ENCODE peak calls at places on chromosomes 11 and 22, in nine cellular contexts. One of them, this sample, is unnamed.

GRCh38 chr11:133153031-133153430 is 379.3 kb downstream of the OPCML start:
- DNase-seq in GM19239: no peak
- DNase-seq in activated CD4-positive, CD25-positive, alpha-beta regulatory T cell: no peak
- DNase-seq in HEK293T: no peak
- DNase-seq in Daoy: peak; percentile 52
- DNase-seq in bronchial epithelial cell: no peak
- DNase-seq in GM10248: no peak
- DNase-seq in NCI-H1417: peak; percentile 20
- DNase-seq in skeletal muscle cell: no peak
- DNase-seq in this sample: no peak

GRCh38 chr11:29005401-29005980 is 897.3 kb downstream of the METTL15 start:
- DNase-seq in activated CD4-positive, CD25-positive, alpha-beta regulatory T cell: no peak
- DNase-seq in GM10248: no peak
- DNase-seq in Daoy: no peak
- DNase-seq in bronchial epithelial cell: no peak
- DNase-seq in skeletal muscle cell: no peak
- DNase-seq in GM19239: no peak
- DNase-seq in HEK293T: no peak
- DNase-seq in NCI-H1417: no peak
- DNase-seq in this sample: peak; percentile 5

GRCh38 chr11:587978-588380 is 11.7 kb downstream of the PHRF1 start:
- DNase-seq in activated CD4-positive, CD25-positive, alpha-beta regulatory T cell: peak; percentile 23
- DNase-seq in GM10248: no peak
- DNase-seq in GM19239: no peak
- DNase-seq in skeletal muscle cell: peak; percentile 24
- DNase-seq in HEK293T: no peak
- DNase-seq in Daoy: no peak
- DNase-seq in NCI-H1417: no peak
- DNase-seq in bronchial epithelial cell: no peak
- DNase-seq in this sample: no peak

GRCh38 chr11:61776561-61777075 is 15.8 kb downstream of the TMEM258 start:
- DNase-seq in Daoy: peak; percentile 50
- DNase-seq in skeletal muscle cell: peak; percentile 19
- DNase-seq in GM10248: peak; percentile 90
- DNase-seq in activated CD4-positive, CD25-positive, alpha-beta regulatory T cell: no peak
- DNase-seq in bronchial epithelial cell: peak; percentile 55
- DNase-seq in NCI-H1417: no peak
- DNase-seq in GM19239: peak; percentile 88
- DNase-seq in HEK293T: peak; percentile 79
- DNase-seq in this sample: peak; percentile 71

GRCh38 chr11:128607819-128608218 is 20.5 kb upstream of the ETS1 start:
- DNase-seq in bronchial epithelial cell: no peak
- DNase-seq in Daoy: no peak
- DNase-seq in skeletal muscle cell: no peak
- DNase-seq in activated CD4-positive, CD25-positive, alpha-beta regulatory T cell: no peak
- DNase-seq in HEK293T: no peak
- DNase-seq in GM10248: no peak
- DNase-seq in GM19239: no peak
- DNase-seq in NCI-H1417: no peak
- DNase-seq in this sample: no peak

GRCh38 chr11:60370811-60371297 is 7.5 kb upstream of the MS4A7 start:
- DNase-seq in Daoy: peak; percentile 41
- DNase-seq in NCI-H1417: peak; percentile 83
- DNase-seq in activated CD4-positive, CD25-positive, alpha-beta regulatory T cell: no peak
- DNase-seq in skeletal muscle cell: no peak
- DNase-seq in HEK293T: no peak
- DNase-seq in GM10248: no peak
- DNase-seq in bronchial epithelial cell: peak; percentile 85
- DNase-seq in GM19239: no peak
- DNase-seq in this sample: no peak

GRCh38 chr22:49091451-49091850 is 736.2 kb downstream of the BRD1 start:
- DNase-seq in NCI-H1417: no peak
- DNase-seq in HEK293T: no peak
- DNase-seq in GM10248: no peak
- DNase-seq in skeletal muscle cell: no peak
- DNase-seq in GM19239: no peak
- DNase-seq in bronchial epithelial cell: no peak
- DNase-seq in activated CD4-positive, CD25-positive, alpha-beta regulatory T cell: no peak
- DNase-seq in Daoy: no peak
- DNase-seq in this sample: no peak

GRCh38 chr11:75107187-75107586 is 10.5 kb upstream of the OR2AT4 start:
- DNase-seq in NCI-H1417: no peak
- DNase-seq in GM10248: no peak
- DNase-seq in skeletal muscle cell: no peak
- DNase-seq in Daoy: peak; percentile 51
- DNase-seq in activated CD4-positive, CD25-positive, alpha-beta regulatory T cell: no peak
- DNase-seq in GM19239: no peak
- DNase-seq in bronchial epithelial cell: peak; percentile 8
- DNase-seq in HEK293T: no peak
- DNase-seq in this sample: no peak

GRCh38 chr22:35498026-35498425 is 42.6 kb upstream of the RASD2 start:
- DNase-seq in bronchial epithelial cell: no peak
- DNase-seq in GM10248: no peak
- DNase-seq in GM19239: no peak
- DNase-seq in NCI-H1417: no peak
- DNase-seq in HEK293T: peak; percentile 40
- DNase-seq in Daoy: no peak
- DNase-seq in activated CD4-positive, CD25-positive, alpha-beta regulatory T cell: no peak
- DNase-seq in skeletal muscle cell: no peak
- DNase-seq in this sample: peak; percentile 69

GRCh38 chr22:39490135-39490798 is 11.8 kb upstream of the MIEF1 start:
- DNase-seq in HEK293T: peak; percentile 93
- DNase-seq in Daoy: peak; percentile 86
- DNase-seq in bronchial epithelial cell: peak; percentile 80
- DNase-seq in GM10248: peak; percentile 90
- DNase-seq in skeletal muscle cell: no peak
- DNase-seq in GM19239: peak; percentile 98
- DNase-seq in activated CD4-positive, CD25-positive, alpha-beta regulatory T cell: peak; percentile 26
- DNase-seq in NCI-H1417: peak; percentile 4
- DNase-seq in this sample: peak; percentile 90

GRCh38 chr11:74679513-74679865 is 51.7 kb downstream of the CHRDL2 start:
- DNase-seq in NCI-H1417: no peak
- DNase-seq in skeletal muscle cell: no peak
- DNase-seq in GM10248: no peak
- DNase-seq in bronchial epithelial cell: no peak
- DNase-seq in HEK293T: no peak
- DNase-seq in GM19239: no peak
- DNase-seq in Daoy: no peak
- DNase-seq in activated CD4-positive, CD25-positive, alpha-beta regulatory T cell: no peak
- DNase-seq in this sample: no peak